ENCODE peak calls at places on chromosome 2, in five cellular contexts. Y is GM12865, L is GM23248, F is G401, J is pancreas. A is an unnamed sample.

GRCh38 chr2:26581991-26582842 is 58.9 kb downstream of the CIB4 start:
- DNase-seq in F (no peak), L (no peak), Y (no peak), J (peak), A (no peak)

GRCh38 chr2:19312949-19313348 is 45.5 kb downstream of the OSR1 start:
- DNase-seq in L (peak), F (no peak), J (no peak), Y (peak), A (peak)

GRCh38 chr2:2550856-2551255 is 219.8 kb upstream of the MYT1L start:
- DNase-seq in J (no peak), F (no peak), L (no peak), Y (no peak), A (no peak)

GRCh38 chr2:10046899-10047298 is 3.5 kb downstream of the KLF11 start:
- DNase-seq in L (peak), J (no peak), F (no peak), Y (no peak), A (no peak)

GRCh38 chr2:209496586-209496982 is 72.7 kb downstream of the MAP2 start:
- DNase-seq in J (no peak), F (no peak), Y (no peak), L (peak), A (no peak)

GRCh38 chr2:144086965-144087364 is 433.0 kb downstream of the ZEB2 start:
- DNase-seq in F (no peak), J (no peak), L (peak), Y (no peak), A (peak)

GRCh38 chr2:104420953-104421352 is 433.0 kb upstream of the POU3F3 start:
- DNase-seq in Y (no peak), F (no peak), L (no peak), J (no peak), A (no peak)

GRCh38 chr2:118687698-118688097 is 159.8 kb downstream of the EN1 start:
- DNase-seq in F (no peak), L (no peak), Y (no peak), J (no peak), A (peak)

GRCh38 chr2:237876951-237877491 is 17.6 kb downstream of the RAMP1 start:
- DNase-seq in L (no peak), J (no peak), F (no peak), Y (no peak), A (no peak)

GRCh38 chr2:45264227-45265225 is 255.3 kb upstream of the SIX2 start:
- DNase-seq in J (no peak), L (peak), Y (peak), F (no peak), A (no peak)

GRCh38 chr2:235005023-235005422 is 53.2 kb downstream of the SH3BP4 start:
- DNase-seq in F (no peak), Y (no peak), J (no peak), L (no peak), A (no peak)

GRCh38 chr2:112004246-112004645 is 50.8 kb upstream of the TMEM87B start:
- DNase-seq in J (no peak), L (no peak), F (no peak), Y (peak), A (peak)

GRCh38 chr2:46086578-46087070 is 210.6 kb upstream of the EPAS1 start:
- DNase-seq in F (no peak), L (no peak), Y (no peak), J (no peak), A (no peak)

GRCh38 chr2:232526296-232527055 is 516 bp downstream of the CHRND start:
- DNase-seq in L (no peak), J (no peak), Y (no peak), F (no peak), A (no peak)

GRCh38 chr2:10163498-10164486 is 41.3 kb downstream of the RRM2 start:
- DNase-seq in J (no peak), Y (no peak), F (no peak), L (peak), A (peak)

GRCh38 chr2:61689526-61689925 is 151.4 kb upstream of the XPO1 start:
- DNase-seq in F (no peak), Y (no peak), L (peak), J (no peak), A (peak)

GRCh38 chr2:163132850-163133249 is 294.3 kb upstream of the KCNH7 start:
- DNase-seq in J (no peak), L (peak), Y (no peak), F (peak), A (peak)

GRCh38 chr2:118386636-118387302 is 298.5 kb downstream of the INSIG2 start:
- DNase-seq in J (no peak), L (peak), F (no peak), Y (no peak), A (no peak)

GRCh38 chr2:112077814-112078213 is 22.7 kb downstream of the TMEM87B start:
- DNase-seq in F (no peak), J (no peak), L (peak), Y (no peak), A (peak)

GRCh38 chr2:108927405-108927804 is 61.6 kb downstream of the EDAR start:
- DNase-seq in L (no peak), J (peak), F (no peak), Y (no peak), A (no peak)

GRCh38 chr2:170845343-170845742 is 28.7 kb downstream of the GAD1 start:
- DNase-seq in L (no peak), Y (peak), J (no peak), F (no peak), A (peak)

GRCh38 chr2:216721141-216721540 is 25.8 kb upstream of the IGFBP5 start:
- DNase-seq in L (no peak), J (no peak), F (no peak), Y (no peak), A (no peak)

GRCh38 chr2:172586255-172586891 is 30.5 kb downstream of the PDK1 start:
- DNase-seq in J (no peak), L (no peak), Y (no peak), F (no peak), A (no peak)

GRCh38 chr2:58629720-58630119 is 388.6 kb upstream of the FANCL start:
- DNase-seq in J (no peak), L (no peak), F (no peak), Y (no peak), A (no peak)

GRCh38 chr2:178419123-178419522 is 31.9 kb downstream of the PRKRA start:
- DNase-seq in J (no peak), L (peak), Y (peak), F (peak), A (peak)

GRCh38 chr2:103402944-103403343 is 641.1 kb downstream of the TMEM182 start:
- DNase-seq in F (no peak), J (no peak), L (no peak), Y (no peak), A (no peak)

GRCh38 chr2:151381266-151381665 is 23.9 kb downstream of the TNFAIP6 start:
- DNase-seq in F (no peak), L (no peak), J (no peak), Y (no peak), A (no peak)

GRCh38 chr2:12754643-12755042 is 37.9 kb downstream of the TRIB2 start:
- DNase-seq in F (no peak), J (no peak), L (no peak), Y (no peak), A (no peak)

GRCh38 chr2:174527101-174527721 is 40.4 kb upstream of the GPR155 start:
- DNase-seq in L (no peak), J (no peak), Y (no peak), F (no peak), A (no peak)

GRCh38 chr2:240511351-240512108 is 46.3 kb downstream of the ANKMY1 start:
- DNase-seq in F (no peak), L (no peak), Y (no peak), J (no peak), A (no peak)

A was measured in NB4.